ENCODE peak calls at places on chromosomes 16 and 17, in seven cellular contexts. N is HEK293T, V is ELR, K is M059J, C is skeletal muscle cell, T is astrocyte of the spinal cord, M is T-cell. I is an unnamed sample.

GRCh38 chr17:81665205-81666091 is 957 bp downstream of the OXLD1 start:
- DNase-seq in C (no peak), M (no peak), K (peak; percentile 18), N (peak; percentile 53), V (peak; percentile 58), T (no peak), I (peak; percentile 70)

GRCh38 chr17:58679263-58680037 is 12.4 kb downstream of the TEX14 start:
- DNase-seq in C (peak; percentile 54), M (no peak), T (peak; percentile 72), K (peak; percentile 56), V (peak; percentile 85), N (peak; percentile 71), I (peak; percentile 71)

GRCh38 chr17:38511126-38512108 is 83.2 kb downstream of the ARHGAP23 start:
- DNase-seq in K (peak; percentile 70), N (no peak), M (no peak), T (peak; percentile 48), V (peak; percentile 74), C (peak; percentile 31), I (peak; percentile 64)

GRCh38 chr17:81340606-81341346 is 45.7 kb upstream of the SLC38A10 start:
- DNase-seq in V (no peak), T (no peak), N (no peak), M (no peak), C (no peak), K (no peak), I (peak; percentile 71)

GRCh38 chr17:12599185-12599920 is 66.3 kb upstream of the MYOCD start:
- DNase-seq in M (no peak), C (no peak), V (peak; percentile 50), T (peak; percentile 40), K (peak; percentile 69), N (no peak), I (no peak)

GRCh38 chr17:27602721-27603445 is 28.1 kb upstream of the LGALS9 start:
- DNase-seq in T (peak; percentile 63), M (peak; percentile 59), N (peak; percentile 75), C (no peak), K (peak; percentile 62), V (peak; percentile 73), I (peak; percentile 98)

GRCh38 chr16:49564577-49565224 is 191.1 kb downstream of the C16orf78 start:
- DNase-seq in V (no peak), T (peak; percentile 69), N (no peak), C (peak; percentile 15), M (no peak), K (no peak), I (no peak)

GRCh38 chr16:85859818-85860125 is 39.2 kb upstream of the IRF8 start:
- DNase-seq in T (no peak), N (no peak), C (no peak), V (no peak), K (no peak), M (no peak), I (peak; percentile 48)

GRCh38 chr17:49932131-49932723 is 36.8 kb upstream of the DLX4 start:
- DNase-seq in M (no peak), C (no peak), V (no peak), K (no peak), N (no peak), T (no peak), I (no peak)

GRCh38 chr17:29116652-29117439 is 63.4 kb downstream of the MYO18A start:
- DNase-seq in V (peak; percentile 71), M (peak; percentile 66), N (peak; percentile 74), C (no peak), K (peak; percentile 38), T (peak; percentile 66), I (peak; percentile 98)

GRCh38 chr16:74094514-74094913 is 202.1 kb upstream of the PSMD7 start:
- DNase-seq in V (no peak), K (no peak), T (no peak), C (no peak), M (no peak), N (no peak), I (no peak)

GRCh38 chr17:83124871-83125514 is 45.6 kb downstream of the METRNL start:
- DNase-seq in C (no peak), M (peak; percentile 30), T (no peak), K (no peak), N (no peak), V (no peak), I (peak; percentile 24)

GRCh38 chr16:51465026-51465425 is 314.0 kb upstream of the SALL1 start:
- DNase-seq in T (peak; percentile 63), K (peak; percentile 93), N (no peak), V (peak; percentile 43), M (no peak), C (peak; percentile 52), I (no peak)

GRCh38 chr16:79691001-79691400 is 90.5 kb upstream of the MAF start:
- DNase-seq in C (no peak), M (no peak), K (no peak), N (no peak), V (no peak), T (no peak), I (no peak)

GRCh38 chr17:20063665-20064648 is 54.8 kb downstream of the SPECC1 start:
- DNase-seq in V (peak; percentile 70), C (peak; percentile 97), K (peak; percentile 98), N (no peak), M (no peak), T (peak; percentile 85), I (no peak)

GRCh38 chr16:31273187-31273586 is 13.4 kb downstream of the ITGAM start:
- DNase-seq in M (no peak), K (no peak), N (no peak), V (no peak), T (no peak), C (no peak), I (no peak)

GRCh38 chr16:23377071-23377931 is 75.2 kb downstream of the SCNN1B start:
- DNase-seq in C (no peak), N (no peak), M (no peak), K (no peak), T (no peak), V (no peak), I (no peak)

GRCh38 chr17:62965149-62965648 is 836 bp upstream of the TANC2 start:
- DNase-seq in C (no peak), V (no peak), N (peak; percentile 21), K (no peak), M (no peak), T (no peak), I (no peak)

GRCh38 chr17:14144513-14144912 is 75.2 kb downstream of the COX10 start:
- DNase-seq in V (no peak), T (no peak), K (no peak), M (no peak), C (no peak), N (no peak), I (no peak)

GRCh38 chr16:80875616-80876015 is 71.2 kb upstream of the CDYL2 start:
- DNase-seq in C (no peak), K (peak; percentile 37), M (no peak), N (no peak), T (no peak), V (no peak), I (no peak)

GRCh38 chr17:56203430-56203829 is 50.2 kb downstream of the ANKFN1 start:
- DNase-seq in C (no peak), T (no peak), N (peak; percentile 37), M (no peak), K (peak; percentile 77), V (peak; percentile 33), I (no peak)

GRCh38 chr17:50114849-50115357 is 15.1 kb downstream of the SAMD14 start:
- DNase-seq in T (peak; percentile 70), K (peak; percentile 68), M (no peak), C (no peak), V (peak; percentile 84), N (peak; percentile 70), I (peak; percentile 89)

GRCh38 chr17:2122641-2123302 is 67.9 kb downstream of the HIC1 start:
- DNase-seq in K (no peak), C (no peak), V (no peak), T (peak; percentile 86), N (no peak), M (no peak), I (peak; percentile 71)

GRCh38 chr16:85916141-85916890 is 17.4 kb downstream of the IRF8 start:
- DNase-seq in K (peak; percentile 68), M (no peak), V (no peak), C (no peak), N (no peak), T (no peak), I (no peak)

I was measured in endodermal cell.